ENCODE peak calls at places on chromosomes 5 and 9, in nine cellular contexts. S, E, R, A, G, N, U, Y and Z are unnamed samples.

GRCh38 chr5:19179561-19179960 is 808.4 kb downstream of the CDH18 start:
- DNase-seq in G (no peak), R (no peak), U (no peak), N (no peak), E (no peak), A (no peak), S (no peak), Y (no peak), Z (no peak)

GRCh38 chr5:135631356-135631755 is 52.6 kb upstream of the CXCL14 start:
- DNase-seq in Y (no peak), A (no peak), S (no peak), E (no peak), N (no peak), U (no peak), R (no peak), G (no peak), Z (no peak)

GRCh38 chr9:130919559-130920145 is 19.4 kb downstream of the FIBCD1 start:
- DNase-seq in R (no peak), S (no peak), G (no peak), Y (no peak), N (no peak), E (no peak), U (no peak), A (no peak), Z (no peak)

GRCh38 chr9:23820731-23821399 is 5.2 kb downstream of the ELAVL2 start:
- DNase-seq in S (no peak), A (no peak), E (no peak), N (no peak), Y (no peak), U (no peak), R (no peak), G (peak; percentile 80), Z (no peak)

GRCh38 chr5:13027886-13028285 is 916.6 kb downstream of the DNAH5 start:
- DNase-seq in G (no peak), E (no peak), R (no peak), A (no peak), N (no peak), U (no peak), Y (no peak), S (no peak), Z (no peak)

GRCh38 chr9:135332979-135333748 is 146.4 kb upstream of the PPP1R26 start:
- DNase-seq in U (no peak), G (no peak), S (no peak), Y (no peak), R (no peak), N (no peak), A (peak; percentile 20), E (no peak), Z (no peak)

GRCh38 chr9:126853667-126854066 is 6.8 kb upstream of the ZBTB34 start:
- DNase-seq in N (no peak), A (no peak), E (no peak), Y (no peak), U (no peak), G (peak; percentile 23), S (no peak), R (no peak), Z (no peak)

GRCh38 chr9:136760424-136760823 is 2.4 kb upstream of the LCN8 start:
- DNase-seq in R (no peak), E (no peak), S (no peak), A (no peak), Y (peak; percentile 58), N (no peak), U (no peak), G (no peak), Z (no peak)

GRCh38 chr5:54902817-54903473 is 82.4 kb downstream of the ESM1 start:
- DNase-seq in E (no peak), R (no peak), Y (no peak), G (no peak), U (no peak), S (no peak), A (no peak), N (peak; percentile 28), Z (no peak)

GRCh38 chr5:72189135-72189534 is 81.9 kb downstream of the MAP1B start:
- DNase-seq in E (no peak), N (no peak), Y (no peak), S (no peak), U (no peak), R (no peak), A (no peak), G (no peak), Z (no peak)

GRCh38 chr5:148290271-148291195 is 21.7 kb upstream of the SPINK7 start:
- DNase-seq in U (peak; percentile 11), R (no peak), G (no peak), S (peak; percentile 21), E (no peak), A (no peak), N (no peak), Y (no peak), Z (no peak)

DNA sequence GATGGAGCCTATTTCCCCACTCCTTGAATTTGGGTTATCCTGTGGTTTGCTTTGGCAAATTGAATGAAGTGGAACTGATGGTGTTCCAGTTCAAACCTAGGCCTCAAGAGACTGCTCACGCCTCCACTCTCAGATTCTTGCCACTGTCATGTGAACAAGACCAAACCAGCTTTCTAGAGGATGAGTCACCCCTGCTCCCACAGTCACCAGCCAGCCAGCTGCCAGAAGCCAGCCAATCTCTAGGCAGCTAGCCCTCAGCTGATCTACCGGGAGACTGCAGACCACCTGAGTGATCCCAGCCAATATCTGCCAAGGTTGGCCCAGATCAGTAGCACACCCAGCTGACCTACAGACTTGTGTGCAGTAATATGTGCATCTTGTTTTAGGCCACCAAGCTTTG is 300.6 kb downstream of the TMEM38B start:
- DNase-seq in E (no peak), A (no peak), S (no peak), R (no peak), G (no peak), N (no peak), Y (no peak), U (peak; percentile 11), Z (no peak)
- TF ChIP-seq EP300 in E (no peak), A (no peak), S (no peak), R (no peak), G (no peak), N (no peak), Y (no peak), U (no peak), Z (no peak)

GRCh38 chr5:176438959-176439757 is 9.0 kb upstream of the FAF2 start:
- DNase-seq in E (no peak), Y (no peak), A (no peak), R (no peak), N (no peak), G (no peak), U (peak; percentile 74), S (peak; percentile 94), Z (no peak)
- TF ChIP-seq EP300 in E (no peak), Y (no peak), A (no peak), R (no peak), N (no peak), G (no peak), U (no peak), S (peak; percentile 44), Z (no peak)

GRCh38 chr5:58629190-58630159 is 46.6 kb downstream of the RAB3C start:
- DNase-seq in E (no peak), N (peak; percentile 44), R (no peak), S (peak; percentile 7), U (no peak), G (no peak), Y (no peak), A (no peak), Z (peak; percentile 33)
- TF ChIP-seq EP300 in E (no peak), N (no peak), R (no peak), S (no peak), U (no peak), G (no peak), Y (no peak), A (no peak), Z (no peak)

GRCh38 chr5:17799521-17799920 is 165.3 kb downstream of the TAF11L14 start:
- DNase-seq in S (no peak), A (no peak), E (no peak), R (no peak), Y (no peak), U (no peak), G (no peak), N (no peak), Z (no peak)

GRCh38 chr5:17794829-17795228 is 160.6 kb downstream of the TAF11L14 start:
- DNase-seq in S (no peak), U (no peak), G (no peak), Y (no peak), N (no peak), A (no peak), E (no peak), R (no peak), Z (no peak)

GRCh38 chr5:17802256-17802655 is 168.0 kb downstream of the TAF11L14 start:
- DNase-seq in Y (no peak), E (no peak), S (no peak), A (no peak), R (no peak), G (no peak), N (no peak), U (no peak), Z (no peak)

GRCh38 chr5:17794201-17794600 is 159.9 kb downstream of the TAF11L14 start:
- DNase-seq in R (no peak), N (no peak), E (no peak), A (no peak), Y (no peak), G (no peak), S (no peak), U (no peak), Z (no peak)

DNA sequence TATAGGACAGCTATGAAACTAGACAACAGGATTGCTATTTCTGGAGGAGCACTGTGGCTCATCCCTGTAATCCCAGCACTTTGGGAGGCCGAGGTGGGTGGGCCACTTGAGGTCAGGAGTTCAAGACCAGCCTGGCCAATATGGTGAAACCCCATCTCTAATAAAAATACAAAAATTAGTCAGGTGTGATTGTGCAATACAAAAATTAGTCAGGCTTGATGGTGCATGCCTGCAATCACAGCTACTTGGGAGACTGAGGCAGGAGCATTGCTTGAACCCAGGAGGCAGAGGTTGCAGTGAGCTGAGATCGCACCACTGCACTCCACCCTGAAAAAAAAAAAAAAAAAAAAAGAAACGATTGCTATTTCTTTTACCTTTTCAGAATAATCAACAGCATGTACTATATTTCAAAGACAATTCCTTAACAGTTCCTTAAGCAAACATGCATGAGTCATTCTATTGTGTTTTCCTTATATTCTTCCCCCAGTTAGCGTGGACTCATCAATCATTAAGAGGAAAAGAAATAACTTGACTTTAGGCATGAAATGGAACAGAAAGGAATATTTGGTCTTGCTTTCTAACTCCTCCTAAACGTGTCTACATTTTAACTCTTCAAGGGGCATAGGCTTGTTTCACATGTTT is 162.6 kb downstream of the TAF11L14 start:
- DNase-seq in G (no peak), R (no peak), Y (no peak), E (no peak), N (no peak), S (no peak), A (no peak), U (peak; percentile 62), Z (no peak)
- TF ChIP-seq EP300 in G (no peak), R (no peak), Y (no peak), E (no peak), N (no peak), S (no peak), A (no peak), U (no peak), Z (no peak)

DNA sequence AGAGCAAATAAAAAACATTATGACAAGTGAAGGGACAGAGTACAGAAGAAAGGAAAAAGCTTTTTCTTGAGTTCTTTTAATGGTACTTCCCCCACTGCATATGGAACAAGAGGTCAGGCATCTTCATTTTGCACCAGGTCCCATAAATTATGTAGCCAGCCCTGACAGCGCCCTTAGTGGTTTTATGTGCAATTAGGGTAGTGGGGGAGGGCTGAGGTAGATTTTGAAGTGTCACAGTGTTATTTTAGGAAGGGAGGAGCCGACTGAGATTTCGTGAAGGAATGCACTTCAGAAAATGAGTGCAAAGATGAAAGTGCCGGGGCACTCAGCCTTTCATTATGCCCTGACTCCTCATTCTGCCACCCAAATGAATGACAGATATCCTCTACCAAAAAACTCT is 28.7 kb upstream of the MYO10 start:
- DNase-seq in E (no peak), Y (no peak), G (no peak), S (no peak), N (no peak), A (no peak), U (no peak), R (no peak), Z (no peak)
- TF ChIP-seq EP300 in E (no peak), Y (no peak), G (no peak), S (no peak), N (no peak), A (no peak), U (no peak), R (no peak), Z (no peak)